ENCODE peak calls at places on chromosomes 5 and 9, in six cellular contexts. Q is HFF-Myc; F is T-helper 2 cell; A is cerebellar nuclear complex; Y is astrocyte of the cerebellum; S is activated T-cell treated with anti-CD3 and anti-CD28 coated beads, Interleukin-2, amount 50 U/mL, for 4 hours. M is an unnamed sample.

GRCh38 chr9:136326061-136326776 is 1.1 kb upstream of the GPSM1 start:
- DNase-seq in Y (peak; percentile 49), Q (peak; percentile 89), F (no peak), S (no peak), A (no peak), M (peak; percentile 50)

GRCh38 chr5:76766746-76767145 is 50.8 kb downstream of the F2R start:
- DNase-seq in Q (no peak), A (no peak), F (no peak), S (no peak), Y (no peak), M (no peak)

GRCh38 chr5:61394793-61395192 is 62.7 kb downstream of the ZSWIM6 start:
- DNase-seq in Y (no peak), F (no peak), S (no peak), A (no peak), Q (no peak), M (no peak)

GRCh38 chr5:165296401-165297130 is 1791.1 kb downstream of the MAT2B start:
- DNase-seq in Q (no peak), A (no peak), Y (no peak), S (no peak), F (no peak), M (no peak)

GRCh38 chr9:95012035-95012708 is 285.7 kb downstream of the AOPEP start:
- DNase-seq in F (no peak), A (no peak), S (no peak), Q (no peak), Y (no peak), M (no peak)

GRCh38 chr5:132498152-132498551 is 7.6 kb upstream of the IRF1 start:
- DNase-seq in S (no peak), F (no peak), Y (no peak), A (no peak), Q (no peak), M (peak; percentile 46)

GRCh38 chr5:120936652-120937051 is 472.6 kb downstream of the PRR16 start:
- DNase-seq in A (no peak), F (no peak), S (no peak), Y (no peak), Q (no peak), M (no peak)

GRCh38 chr5:756865-757345 is 27.6 kb downstream of the ZDHHC11B start:
- DNase-seq in S (no peak), F (no peak), A (no peak), Q (no peak), Y (no peak), M (no peak)

GRCh38 chr9:93231716-93232115 is 47.8 kb downstream of the WNK2 start:
- DNase-seq in F (no peak), Q (no peak), A (no peak), S (no peak), Y (no peak), M (no peak)

GRCh38 chr9:136619742-136620440 is 42.8 kb upstream of the EGFL7 start:
- DNase-seq in F (no peak), Y (no peak), S (no peak), A (no peak), Q (no peak), M (no peak)

GRCh38 chr5:102481044-102481715 is 17.6 kb downstream of the SLCO6A1 start:
- DNase-seq in A (no peak), Q (no peak), S (no peak), F (no peak), Y (peak; percentile 9), M (no peak)

GRCh38 chr5:150778517-150779396 is at the start of gene SMIM3:
- DNase-seq in Y (no peak), Q (no peak), F (peak; percentile 49), S (peak; percentile 65), A (no peak), M (peak; percentile 17)

GRCh38 chr9:89953824-89954223 is 349.0 kb downstream of the GADD45G start:
- DNase-seq in Y (no peak), Q (no peak), A (no peak), F (no peak), S (no peak), M (no peak)

GRCh38 chr9:10479172-10479571 is 133.6 kb downstream of the PTPRD start:
- DNase-seq in Q (no peak), A (no peak), F (no peak), S (no peak), Y (no peak), M (no peak)

GRCh38 chr5:33788922-33789321 is 102.9 kb downstream of the ADAMTS12 start:
- DNase-seq in A (no peak), Q (peak; percentile 93), S (no peak), F (no peak), Y (peak; percentile 99), M (peak; percentile 74)

GRCh38 chr9:106927916-106928315 is 65.0 kb downstream of the ZNF462 start:
- DNase-seq in F (no peak), Q (no peak), A (no peak), S (no peak), Y (no peak), M (no peak)

GRCh38 chr5:74209566-74209965 is 431.0 kb downstream of the ENC1 start:
- DNase-seq in Q (no peak), F (no peak), S (no peak), A (no peak), Y (no peak), M (no peak)

GRCh38 chr5:73718762-73719161 is 92.8 kb downstream of the ARHGEF28 start:
- DNase-seq in S (no peak), F (no peak), Y (no peak), A (no peak), Q (no peak), M (no peak)

GRCh38 chr9:69899491-69899890 is 78.9 kb downstream of the CFAP95 start:
- DNase-seq in Q (no peak), A (no peak), Y (no peak), F (no peak), S (no peak), M (no peak)

GRCh38 chr5:126354012-126354856 is 69.0 kb upstream of the GRAMD2B start:
- DNase-seq in S (no peak), Q (peak; percentile 94), Y (peak; percentile 94), F (no peak), A (no peak), M (no peak)

GRCh38 chr9:69324549-69325401 is at the start of gene ENTREP1:
- DNase-seq in F (no peak), Q (no peak), A (no peak), Y (no peak), S (no peak), M (peak; percentile 7)

GRCh38 chr9:135500071-135500524 is 384 bp upstream of the MRPS2 start:
- DNase-seq in S (no peak), F (no peak), Y (no peak), Q (no peak), A (no peak), M (peak; percentile 72)

GRCh38 chr9:68560131-68560844 is 19.6 kb upstream of the TMEM252 start:
- DNase-seq in S (peak; percentile 29), Y (no peak), A (no peak), Q (no peak), F (peak; percentile 9), M (no peak)

GRCh38 chr9:115008536-115008935 is 78.1 kb upstream of the TNFSF8 start:
- DNase-seq in Q (peak; percentile 65), F (no peak), S (no peak), Y (peak; percentile 89), A (no peak), M (peak; percentile 26)

GRCh38 chr5:161709239-161709638 is 23.7 kb downstream of the GABRA6 start:
- DNase-seq in F (no peak), A (no peak), Q (no peak), Y (no peak), S (no peak), M (no peak)

GRCh38 chr9:136378171-136379002 is 4.9 kb upstream of the CARD9 start:
- DNase-seq in F (no peak), Q (no peak), S (no peak), Y (no peak), A (no peak), M (no peak)

GRCh38 chr5:136374003-136374402 is 8.7 kb upstream of the TRPC7 start:
- DNase-seq in Q (peak; percentile 20), F (no peak), A (no peak), S (no peak), Y (no peak), M (no peak)

M was measured in T1000.